ENCODE peak calls at places on chromosome 3, in seven cellular contexts. U, K, Y, P, M, X and N are unnamed samples.
A peak's percentile ranks its signal among the peaks of the same experiment; 100 is the strongest.

GRCh38 chr3:44128057-44128775 is 113.5 kb upstream of the TOPAZ1 start:
- DNase-seq in U (no peak), K (no peak), Y (no peak), P (no peak), M (no peak), X (no peak), N (no peak)

GRCh38 chr3:104257486-104257885 is 1109.2 kb upstream of the ALCAM start:
- DNase-seq in U (no peak), K (no peak), Y (no peak), P (no peak), M (no peak), X (no peak), N (no peak)

GRCh38 chr3:75906555-75907112 is 121.3 kb upstream of the ZNF717 start:
- DNase-seq in U (no peak), K (no peak), Y (peak; percentile 60), P (no peak), M (peak; percentile 12), X (no peak), N (no peak)

GRCh38 chr3:150450906-150451305 is 42.8 kb downstream of the TSC22D2 start:
- DNase-seq in U (no peak), K (no peak), Y (no peak), P (no peak), M (no peak), X (no peak), N (no peak)

GRCh38 chr3:117651271-117651670 is 941.7 kb downstream of the TUSC7 start:
- DNase-seq in U (no peak), K (no peak), Y (no peak), P (no peak), M (no peak), X (no peak), N (no peak)

GRCh38 chr3:65963787-65964707 is 74.7 kb downstream of the MAGI1 start:
- DNase-seq in U (no peak), K (no peak), Y (no peak), P (no peak), M (peak; percentile 97), X (no peak), N (no peak)

GRCh38 chr3:12148183-12148940 is 10.3 kb downstream of the TIMP4 start:
- DNase-seq in U (no peak), K (no peak), Y (no peak), P (no peak), M (no peak), X (no peak), N (no peak)

GRCh38 chr3:158644345-158644908 is at the start of gene GFM1:
- DNase-seq in U (peak; percentile 86), K (peak; percentile 79), Y (peak; percentile 91), P (peak; percentile 95), M (peak; percentile 90), X (peak; percentile 74), N (peak; percentile 82)

GRCh38 chr3:71201939-71202338 is 381.6 kb downstream of the FOXP1 start:
- DNase-seq in U (no peak), K (no peak), Y (no peak), P (peak; percentile 69), M (no peak), X (no peak), N (peak; percentile 13)

GRCh38 chr3:122615303-122615702 is 37.9 kb downstream of the PARP15 start:
- DNase-seq in U (no peak), K (no peak), Y (no peak), P (no peak), M (peak; percentile 22), X (no peak), N (no peak)

GRCh38 chr3:132268956-132269355 is 48.3 kb upstream of the ACP3 start:
- DNase-seq in U (no peak), K (no peak), Y (no peak), P (no peak), M (peak; percentile 40), X (no peak), N (peak; percentile 35)

GRCh38 chr3:127753338-127753737 is 69.0 kb downstream of the MGLL start:
- DNase-seq in U (no peak), K (no peak), Y (no peak), P (no peak), M (no peak), X (no peak), N (no peak)

GRCh38 chr3:15638891-15639262 is 37.3 kb downstream of the BTD start:
- DNase-seq in U (no peak), K (no peak), Y (no peak), P (no peak), M (no peak), X (no peak), N (no peak)

GRCh38 chr3:191026746-191027145 is 164.3 kb upstream of the GMNC start:
- DNase-seq in U (no peak), K (no peak), Y (no peak), P (no peak), M (no peak), X (no peak), N (no peak)

GRCh38 chr3:195177432-195178123 is 93.4 kb downstream of the XXYLT1 start:
- DNase-seq in U (no peak), K (no peak), Y (no peak), P (no peak), M (no peak), X (no peak), N (no peak)

GRCh38 chr3:63876260-63876659 is 12.6 kb downstream of the ATXN7 start:
- DNase-seq in U (no peak), K (no peak), Y (no peak), P (no peak), M (no peak), X (no peak), N (no peak)

GRCh38 chr3:9875448-9875847 is 4.6 kb downstream of the CIDEC start:
- DNase-seq in U (no peak), K (no peak), Y (no peak), P (no peak), M (no peak), X (no peak), N (no peak)

GRCh38 chr3:179526989-179527391 is 35.7 kb upstream of the ACTL6A start:
- DNase-seq in U (no peak), K (no peak), Y (peak; percentile 69), P (no peak), M (peak; percentile 21), X (peak; percentile 58), N (no peak)

GRCh38 chr3:77599948-77600347 is 560.0 kb downstream of the ROBO2 start:
- DNase-seq in U (no peak), K (no peak), Y (no peak), P (no peak), M (no peak), X (no peak), N (no peak)

GRCh38 chr3:142028174-142028833 is 121.0 kb downstream of the TFDP2 start:
- DNase-seq in U (no peak), K (peak; percentile 16), Y (peak; percentile 3), P (no peak), M (peak; percentile 82), X (peak; percentile 33), N (peak; percentile 27)

GRCh38 chr3:70984756-70985155 is 598.8 kb downstream of the FOXP1 start:
- DNase-seq in U (no peak), K (no peak), Y (no peak), P (no peak), M (no peak), X (no peak), N (no peak)

GRCh38 chr3:105798381-105798934 is 70.4 kb downstream of the CBLB start:
- DNase-seq in U (no peak), K (no peak), Y (no peak), P (no peak), M (no peak), X (no peak), N (no peak)

GRCh38 chr3:135966349-135966695 is 794 bp downstream of the PPP2R3A start:
- DNase-seq in U (no peak), K (no peak), Y (peak; percentile 48), P (no peak), M (peak; percentile 5), X (no peak), N (no peak)

GRCh38 chr3:192772495-192772894 is 45.2 kb upstream of the FGF12 start:
- DNase-seq in U (no peak), K (no peak), Y (peak; percentile 61), P (peak; percentile 35), M (peak; percentile 37), X (peak; percentile 26), N (peak; percentile 84)

GRCh38 chr3:37534940-37535339 is 326.7 kb upstream of the CTDSPL start:
- DNase-seq in U (no peak), K (no peak), Y (no peak), P (no peak), M (no peak), X (no peak), N (no peak)

GRCh38 chr3:21750831-21751391 is at the start of gene ZNF385D:
- DNase-seq in U (no peak), K (no peak), Y (no peak), P (no peak), M (peak; percentile 31), X (peak; percentile 7), N (peak; percentile 26)

GRCh38 chr3:177551431-177551836 is 354.2 kb upstream of the TBL1XR1 start:
- DNase-seq in U (no peak), K (no peak), Y (no peak), P (no peak), M (no peak), X (no peak), N (no peak)

GRCh38 chr3:129633751-129634481 is 27.4 kb upstream of the PLXND1 start:
- DNase-seq in U (no peak), K (no peak), Y (no peak), P (no peak), M (no peak), X (no peak), N (peak; percentile 62)